ENCODE peak calls at places on chromosomes 1 and 21, in nine cellular contexts. V, F, T, N, D, E, Z, Q and G are unnamed samples.

GRCh38 chr1:37945743-37946702 is 830 bp downstream of the INPP5B start:
- DNase-seq in Z (no peak), T (no peak), V (no peak), N (no peak), F (peak), D (peak), Q (peak), E (peak), G (no peak)

GRCh38 chr1:47997289-47998200 is at the start of gene TRABD2B:
- DNase-seq in Q (peak), T (peak), E (peak), D (peak), V (peak), Z (peak), F (peak), N (peak), G (peak)

GRCh38 chr1:115306146-115306545 is 31.9 kb downstream of the NGF start:
- DNase-seq in V (no peak), D (no peak), N (no peak), E (no peak), F (no peak), T (no peak), Q (no peak), Z (no peak), G (no peak)

GRCh38 chr1:68291763-68292384 is 59.6 kb upstream of the WLS start:
- DNase-seq in Z (no peak), N (no peak), F (no peak), Q (no peak), T (no peak), V (no peak), D (no peak), E (no peak), G (no peak)

GRCh38 chr1:85705940-85706339 is 2.3 kb downstream of the ZNHIT6 start:
- DNase-seq in Q (no peak), N (no peak), V (no peak), F (no peak), T (no peak), D (no peak), Z (no peak), E (no peak), G (no peak)

GRCh38 chr1:192506741-192507155 is 68.8 kb upstream of the RGS1 start:
- DNase-seq in T (no peak), V (no peak), D (no peak), E (peak), Q (peak), F (no peak), Z (no peak), N (no peak), G (peak)

GRCh38 chr1:7477593-7477992 is 293.5 kb upstream of the VAMP3 start:
- DNase-seq in Z (no peak), V (no peak), Q (no peak), T (no peak), N (no peak), D (no peak), E (no peak), F (no peak), G (no peak)

GRCh38 chr21:46024983-46025860 is 43.7 kb downstream of the COL6A1 start:
- DNase-seq in F (no peak), E (peak), Z (no peak), Q (peak), T (no peak), D (no peak), V (no peak), N (no peak), G (no peak)

GRCh38 chr1:12745992-12746323 is at the start of gene CFAP107:
- DNase-seq in N (no peak), T (no peak), Z (no peak), Q (no peak), V (no peak), E (no peak), F (no peak), D (no peak), G (no peak)

GRCh38 chr1:42181687-42182086 is 17.1 kb upstream of the GUCA2A start:
- DNase-seq in T (no peak), Z (no peak), F (no peak), Q (no peak), E (no peak), V (no peak), D (no peak), N (no peak), G (no peak)

GRCh38 chr1:159071970-159072582 is 4.5 kb downstream of the AIM2 start:
- DNase-seq in N (no peak), Z (peak), Q (peak), D (no peak), V (no peak), T (no peak), E (peak), F (no peak), G (peak)